ENCODE peak calls at places on chromosomes 7 and 10, in eight cellular contexts. One of them, this sample, is unnamed.

GRCh38 chr7:2018786-2019692 is 213.7 kb downstream of the MAD1L1 start:
- DNase-seq in left cardiac atrium: peak
- DNase-seq in GM04504: peak
- DNase-seq in ELR: peak
- DNase-seq in NCI-H2107: no peak
- DNase-seq in CD4-positive, alpha-beta T cell: no peak
- DNase-seq in C1 segment of cervical spinal cord: no peak
- DNase-seq in activated CD8-positive, alpha-beta memory T cell treated with anti-CD3 and anti-CD28 coated beads for 4 hours: no peak
- DNase-seq in this sample: peak

GRCh38 chr10:123991622-123992570 is 100.3 kb upstream of the CPXM2 start:
- DNase-seq in left cardiac atrium: no peak
- DNase-seq in GM04504: no peak
- DNase-seq in ELR: no peak
- DNase-seq in NCI-H2107: no peak
- DNase-seq in CD4-positive, alpha-beta T cell: no peak
- DNase-seq in C1 segment of cervical spinal cord: no peak
- DNase-seq in activated CD8-positive, alpha-beta memory T cell treated with anti-CD3 and anti-CD28 coated beads for 4 hours: no peak
- DNase-seq in this sample: no peak

GRCh38 chr10:47051741-47052238 is 140.6 kb downstream of the PTPN20 start:
- DNase-seq in left cardiac atrium: no peak
- DNase-seq in GM04504: no peak
- DNase-seq in ELR: no peak
- DNase-seq in NCI-H2107: no peak
- DNase-seq in CD4-positive, alpha-beta T cell: no peak
- DNase-seq in C1 segment of cervical spinal cord: no peak
- DNase-seq in activated CD8-positive, alpha-beta memory T cell treated with anti-CD3 and anti-CD28 coated beads for 4 hours: no peak
- DNase-seq in this sample: no peak

GRCh38 chr7:84200859-84201258 is 6.3 kb upstream of the SEMA3A start:
- DNase-seq in left cardiac atrium: no peak
- DNase-seq in GM04504: no peak
- DNase-seq in ELR: peak
- DNase-seq in NCI-H2107: no peak
- DNase-seq in CD4-positive, alpha-beta T cell: no peak
- DNase-seq in C1 segment of cervical spinal cord: no peak
- DNase-seq in activated CD8-positive, alpha-beta memory T cell treated with anti-CD3 and anti-CD28 coated beads for 4 hours: no peak
- DNase-seq in this sample: peak

GRCh38 chr7:34190299-34190698 is 285.0 kb downstream of the BMPER start:
- DNase-seq in left cardiac atrium: peak
- DNase-seq in GM04504: no peak
- DNase-seq in ELR: no peak
- DNase-seq in NCI-H2107: no peak
- DNase-seq in CD4-positive, alpha-beta T cell: no peak
- DNase-seq in C1 segment of cervical spinal cord: peak
- DNase-seq in activated CD8-positive, alpha-beta memory T cell treated with anti-CD3 and anti-CD28 coated beads for 4 hours: no peak
- DNase-seq in this sample: no peak

GRCh38 chr10:78905940-78906308 is 162.8 kb upstream of the ZMIZ1 start:
- DNase-seq in left cardiac atrium: no peak
- DNase-seq in GM04504: no peak
- DNase-seq in ELR: no peak
- DNase-seq in NCI-H2107: peak
- DNase-seq in CD4-positive, alpha-beta T cell: no peak
- DNase-seq in C1 segment of cervical spinal cord: no peak
- DNase-seq in activated CD8-positive, alpha-beta memory T cell treated with anti-CD3 and anti-CD28 coated beads for 4 hours: no peak
- DNase-seq in this sample: no peak

GRCh38 chr10:34476607-34477006 is 338.5 kb downstream of the PARD3 start:
- DNase-seq in left cardiac atrium: no peak
- DNase-seq in GM04504: no peak
- DNase-seq in ELR: no peak
- DNase-seq in NCI-H2107: no peak
- DNase-seq in CD4-positive, alpha-beta T cell: no peak
- DNase-seq in C1 segment of cervical spinal cord: no peak
- DNase-seq in activated CD8-positive, alpha-beta memory T cell treated with anti-CD3 and anti-CD28 coated beads for 4 hours: no peak
- DNase-seq in this sample: no peak

GRCh38 chr7:19587291-19587690 is 121.5 kb downstream of the POLR1F start:
- DNase-seq in left cardiac atrium: no peak
- DNase-seq in GM04504: no peak
- DNase-seq in ELR: peak
- DNase-seq in NCI-H2107: no peak
- DNase-seq in CD4-positive, alpha-beta T cell: no peak
- DNase-seq in C1 segment of cervical spinal cord: no peak
- DNase-seq in activated CD8-positive, alpha-beta memory T cell treated with anti-CD3 and anti-CD28 coated beads for 4 hours: no peak
- DNase-seq in this sample: peak

GRCh38 chr10:103549349-103549685 is 55.8 kb downstream of the NEURL1 start:
- DNase-seq in left cardiac atrium: no peak
- DNase-seq in GM04504: no peak
- DNase-seq in ELR: no peak
- DNase-seq in NCI-H2107: no peak
- DNase-seq in CD4-positive, alpha-beta T cell: no peak
- DNase-seq in C1 segment of cervical spinal cord: no peak
- DNase-seq in activated CD8-positive, alpha-beta memory T cell treated with anti-CD3 and anti-CD28 coated beads for 4 hours: no peak
- DNase-seq in this sample: no peak

GRCh38 chr7:74001150-74001494 is 26.9 kb upstream of the ELN start:
- DNase-seq in left cardiac atrium: no peak
- DNase-seq in GM04504: no peak
- DNase-seq in ELR: no peak
- DNase-seq in NCI-H2107: no peak
- DNase-seq in CD4-positive, alpha-beta T cell: no peak
- DNase-seq in C1 segment of cervical spinal cord: no peak
- DNase-seq in activated CD8-positive, alpha-beta memory T cell treated with anti-CD3 and anti-CD28 coated beads for 4 hours: no peak
- DNase-seq in this sample: no peak

GRCh38 chr10:71424496-71425194 is 27.9 kb downstream of the CDH23 start:
- DNase-seq in left cardiac atrium: no peak
- DNase-seq in GM04504: no peak
- DNase-seq in ELR: no peak
- DNase-seq in NCI-H2107: no peak
- DNase-seq in CD4-positive, alpha-beta T cell: no peak
- DNase-seq in C1 segment of cervical spinal cord: no peak
- DNase-seq in activated CD8-positive, alpha-beta memory T cell treated with anti-CD3 and anti-CD28 coated beads for 4 hours: no peak
- DNase-seq in this sample: no peak

GRCh38 chr7:122014697-122015096 is 129.4 kb downstream of the AASS start:
- DNase-seq in left cardiac atrium: no peak
- DNase-seq in GM04504: no peak
- DNase-seq in ELR: peak
- DNase-seq in NCI-H2107: no peak
- DNase-seq in CD4-positive, alpha-beta T cell: no peak
- DNase-seq in C1 segment of cervical spinal cord: no peak
- DNase-seq in activated CD8-positive, alpha-beta memory T cell treated with anti-CD3 and anti-CD28 coated beads for 4 hours: no peak
- DNase-seq in this sample: no peak

GRCh38 chr7:8295638-8296361 is 33.8 kb upstream of the ICA1 start:
- DNase-seq in left cardiac atrium: no peak
- DNase-seq in GM04504: peak
- DNase-seq in ELR: peak
- DNase-seq in NCI-H2107: peak
- DNase-seq in CD4-positive, alpha-beta T cell: no peak
- DNase-seq in C1 segment of cervical spinal cord: no peak
- DNase-seq in activated CD8-positive, alpha-beta memory T cell treated with anti-CD3 and anti-CD28 coated beads for 4 hours: no peak
- DNase-seq in this sample: peak

This sample was measured in EL.